ENCODE peak calls at places on chromosomes 5 and 9, in four cellular contexts. One of them, this sample, is unnamed.

GRCh38 chr5:43486353-43486752 is 2.7 kb upstream of the TMEM267 start:
- DNase-seq in iPS-NIHi11: no peak
- DNase-seq in T-cell: no peak
- DNase-seq in CD8-positive, alpha-beta memory T cell: no peak
- DNase-seq in this sample: no peak

GRCh38 chr9:132849168-132849831 is 28.8 kb downstream of the AK8 start:
- DNase-seq in iPS-NIHi11: no peak
- DNase-seq in T-cell: no peak
- DNase-seq in CD8-positive, alpha-beta memory T cell: no peak
- DNase-seq in this sample: no peak

GRCh38 chr9:69223605-69224004 is 49.5 kb downstream of the TJP2 start:
- DNase-seq in iPS-NIHi11: peak
- DNase-seq in T-cell: no peak
- DNase-seq in CD8-positive, alpha-beta memory T cell: no peak
- DNase-seq in this sample: no peak

GRCh38 chr9:103999375-104000062 is 94.6 kb upstream of the SMC2 start:
- DNase-seq in iPS-NIHi11: no peak
- DNase-seq in T-cell: no peak
- DNase-seq in CD8-positive, alpha-beta memory T cell: no peak
- DNase-seq in this sample: no peak

GRCh38 chr9:131670247-131670681 is 69.6 kb downstream of the RAPGEF1 start:
- DNase-seq in iPS-NIHi11: no peak
- DNase-seq in T-cell: no peak
- DNase-seq in CD8-positive, alpha-beta memory T cell: no peak
- DNase-seq in this sample: no peak

GRCh38 chr9:126326228-126327015 is at the start of gene MVB12B:
- DNase-seq in iPS-NIHi11: peak
- DNase-seq in T-cell: peak
- DNase-seq in CD8-positive, alpha-beta memory T cell: peak
- DNase-seq in this sample: peak

GRCh38 chr5:42583322-42583721 is 160.1 kb downstream of the GHR start:
- DNase-seq in iPS-NIHi11: peak
- DNase-seq in T-cell: no peak
- DNase-seq in CD8-positive, alpha-beta memory T cell: peak
- DNase-seq in this sample: no peak

GRCh38 chr5:147441191-147441695 is 68.6 kb downstream of the DPYSL3 start:
- DNase-seq in iPS-NIHi11: no peak
- DNase-seq in T-cell: no peak
- DNase-seq in CD8-positive, alpha-beta memory T cell: no peak
- DNase-seq in this sample: no peak

GRCh38 chr9:16031486-16031885 is 478.6 kb downstream of the CCDC171 start:
- DNase-seq in iPS-NIHi11: no peak
- DNase-seq in T-cell: no peak
- DNase-seq in CD8-positive, alpha-beta memory T cell: no peak
- DNase-seq in this sample: no peak

GRCh38 chr9:116480700-116481099 is 206.4 kb upstream of the TRIM32 start:
- DNase-seq in iPS-NIHi11: no peak
- DNase-seq in T-cell: no peak
- DNase-seq in CD8-positive, alpha-beta memory T cell: no peak
- DNase-seq in this sample: no peak

GRCh38 chr9:89464991-89465390 is 32.9 kb downstream of the SEMA4D start:
- DNase-seq in iPS-NIHi11: no peak
- DNase-seq in T-cell: no peak
- DNase-seq in CD8-positive, alpha-beta memory T cell: no peak
- DNase-seq in this sample: no peak

This sample was measured in CD8-positive, alpha-beta T cell.